ENCODE peak calls at places on chromosomes 6 and 20, in ten cellular contexts. U is cardiac muscle cell, A is heart left ventricle, T is colonic mucosa, N is endodermal cell, V is fibroblast of lung, O is H1, D is OCI-LY7, I is BE2C, R is mucosa of descending colon. Q is an unnamed sample.

GRCh38 chr20:48642105-48642880 is 185.5 kb downstream of the PREX1 start:
- DNase-seq in U (no peak), A (no peak), T (no peak), N (no peak), V (no peak), O (no peak), D (no peak), I (no peak), R (no peak), Q (no peak)

GRCh38 chr6:30884521-30885480 is 482 bp downstream of the DDR1 start:
- DNase-seq in U (peak; percentile 75), A (no peak), T (peak; percentile 66), N (peak; percentile 84), V (peak; percentile 40), O (no peak), D (peak; percentile 65), I (peak; percentile 43), R (peak; percentile 56), Q (peak; percentile 49)

GRCh38 chr20:46900068-46900467 is 5.4 kb downstream of the EYA2 start:
- DNase-seq in U (no peak), A (no peak), T (no peak), N (no peak), V (no peak), O (no peak), D (peak; percentile 83), I (no peak), R (no peak), Q (no peak)

GRCh38 chr6:37809144-37809543 is 10.4 kb upstream of the ZFAND3 start:
- DNase-seq in U (no peak), A (no peak), T (no peak), N (no peak), V (peak; percentile 38), O (no peak), D (no peak), I (peak; percentile 29), R (no peak), Q (no peak)

GRCh38 chr6:156719395-156719719 is 57.8 kb upstream of the ARID1B start:
- DNase-seq in U (no peak), A (no peak), T (peak; percentile 55), N (no peak), V (no peak), O (no peak), D (no peak), I (no peak), R (peak; percentile 66), Q (no peak)

GRCh38 chr6:149129401-149130077 is 188.0 kb upstream of the TAB2 start:
- DNase-seq in U (no peak), A (no peak), T (no peak), N (no peak), V (peak; percentile 75), O (no peak), D (no peak), I (no peak), R (no peak), Q (no peak)

GRCh38 chr6:32852844-32853540 is 512 bp downstream of the TAP1 start:
- DNase-seq in U (peak; percentile 45), A (peak; percentile 79), T (peak; percentile 45), N (no peak), V (peak; percentile 36), O (no peak), D (peak; percentile 56), I (no peak), R (peak; percentile 63), Q (peak; percentile 31)

GRCh38 chr6:122207794-122208193 is 191.7 kb upstream of the HSF2 start:
- DNase-seq in U (no peak), A (no peak), T (no peak), N (no peak), V (peak; percentile 56), O (no peak), D (no peak), I (no peak), R (no peak), Q (no peak)

GRCh38 chr20:11117808-11118528 is 444.2 kb upstream of the JAG1 start:
- DNase-seq in U (no peak), A (no peak), T (no peak), N (no peak), V (peak; percentile 95), O (no peak), D (no peak), I (no peak), R (no peak), Q (no peak)

GRCh38 chr20:57603120-57603519 is 17.1 kb downstream of the ZBP1 start:
- DNase-seq in U (no peak), A (no peak), T (no peak), N (no peak), V (no peak), O (no peak), D (no peak), I (no peak), R (no peak), Q (no peak)

GRCh38 chr20:43982886-43983285 is 68.2 kb downstream of the TOX2 start:
- DNase-seq in U (no peak), A (no peak), T (no peak), N (no peak), V (no peak), O (no peak), D (no peak), I (no peak), R (no peak), Q (no peak)

DNA sequence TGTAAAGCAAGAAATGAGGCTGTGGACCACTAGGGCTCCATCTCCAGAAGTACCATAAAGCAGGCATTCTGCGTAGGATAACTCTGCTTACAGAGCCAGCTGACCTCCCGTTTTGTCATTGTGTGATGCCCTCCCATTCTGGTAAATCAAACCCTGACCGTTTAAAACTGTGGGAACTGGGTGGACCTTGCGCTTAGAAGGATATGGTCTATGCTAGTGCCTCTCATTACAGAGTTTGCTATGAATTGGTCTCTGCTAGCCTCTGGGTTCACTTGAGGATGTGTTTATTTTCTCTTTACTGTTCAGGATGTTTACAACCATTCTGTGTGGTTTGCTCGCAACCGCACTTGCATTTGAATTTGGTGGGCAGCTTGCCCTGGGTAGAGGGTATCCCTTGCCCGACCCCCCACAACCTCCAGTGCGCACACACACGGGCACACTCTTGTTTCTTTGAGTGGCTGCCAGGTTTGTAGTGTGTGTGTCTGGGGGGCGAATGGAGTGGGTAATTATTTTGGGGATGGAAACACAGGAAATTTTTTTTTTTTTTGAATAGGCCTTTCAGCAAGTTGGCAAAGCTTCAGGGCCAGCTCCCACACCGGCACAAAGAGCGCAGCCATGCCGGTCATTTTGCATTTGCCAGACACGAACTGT is 198.3 kb downstream of the JARID2 start:
- DNase-seq in U (no peak), A (no peak), T (no peak), N (no peak), V (peak; percentile 33), O (no peak), D (no peak), I (peak; percentile 77), R (no peak), Q (no peak)
- H3K4me1 ChIP-seq in U (peaks cover 9% of the 10 kb centered on the region), A (peaks cover 13% of the 10 kb centered on the region), T (no peaks in the 10 kb centered on the region), N (peaks cover 48% of the 10 kb centered on the region), V (peaks cover 12% of the 10 kb centered on the region), O (peaks cover 42% of the 10 kb centered on the region), D (peaks cover 17% of the 10 kb centered on the region), I (peaks cover 51% of the 10 kb centered on the region), R (peaks cover 5% of the 10 kb centered on the region), Q (peaks cover 74% of the 10 kb centered on the region)

DNA sequence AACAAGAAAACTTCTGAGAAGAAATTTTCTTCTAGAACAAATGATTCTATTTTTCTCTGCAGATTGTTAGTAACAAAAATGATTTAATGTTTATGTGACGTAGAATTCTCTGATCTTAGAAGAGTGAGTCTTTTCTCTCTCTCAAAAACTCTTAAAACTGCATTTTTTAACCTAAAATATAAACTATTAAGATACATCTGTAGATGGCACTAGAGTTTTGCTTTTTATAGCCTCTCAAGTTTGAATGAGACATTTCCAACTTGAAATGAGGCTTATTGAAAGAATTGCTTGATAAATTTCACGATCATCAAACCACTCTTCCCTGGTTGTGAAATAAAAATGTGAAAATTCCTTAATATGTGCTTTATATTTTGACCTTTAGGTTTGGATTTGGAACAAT is 53.8 kb downstream of the PHF3 start:
- DNase-seq in U (no peak), A (no peak), T (no peak), N (no peak), V (no peak), O (no peak), D (no peak), I (no peak), R (no peak), Q (peak; percentile 5)
- TF ChIP-seq CTCF in U (no peak), A (no peak), T (no peak), N (no peak), V (peak; percentile 11), O (no peak), D (peak; percentile 63), I (no peak), R (no peak), Q (peak; percentile 18)

DNA sequence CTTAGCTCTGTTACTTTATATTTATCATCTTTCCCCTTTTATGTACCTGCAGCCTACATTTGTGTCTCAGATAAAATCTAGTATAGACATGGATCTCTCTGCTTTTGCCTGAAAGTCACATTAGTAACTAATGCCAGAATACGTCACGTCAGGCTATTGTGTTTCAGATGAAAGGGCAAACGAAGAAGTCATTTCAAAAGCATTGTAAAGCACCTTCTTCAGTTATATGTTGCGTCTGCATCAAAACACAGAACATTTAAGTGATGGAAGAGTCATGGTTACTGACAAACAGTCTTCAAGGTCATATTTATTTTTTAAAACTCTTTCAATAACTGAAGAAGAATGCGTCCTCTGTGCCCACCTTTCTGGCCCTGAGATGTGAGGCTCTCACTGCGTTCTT is 119.1 kb downstream of the SMOC2 start:
- DNase-seq in U (no peak), A (no peak), T (no peak), N (no peak), V (no peak), O (no peak), D (no peak), I (no peak), R (no peak), Q (no peak)
- H3K4me1 ChIP-seq in U (no peaks in the 10 kb centered on the region), A (no peaks in the 10 kb centered on the region), T (no peaks in the 10 kb centered on the region), N (no peaks in the 10 kb centered on the region), V (no peaks in the 10 kb centered on the region), O (peaks cover 6% of the 10 kb centered on the region), D (no peaks in the 10 kb centered on the region), I (no peaks in the 10 kb centered on the region), R (no peaks in the 10 kb centered on the region), Q (no peaks in the 10 kb centered on the region)

GRCh38 chr6:125300992-125301434 is 754 bp downstream of the HDDC2 start:
- DNase-seq in U (no peak), A (no peak), T (no peak), N (no peak), V (peak; percentile 47), O (no peak), D (no peak), I (no peak), R (no peak), Q (no peak)

GRCh38 chr6:125303512-125303854 is 1.7 kb upstream of the HDDC2 start:
- DNase-seq in U (no peak), A (no peak), T (no peak), N (no peak), V (no peak), O (no peak), D (peak; percentile 23), I (no peak), R (no peak), Q (no peak)

GRCh38 chr6:125302840-125303511 is 1.2 kb upstream of the HDDC2 start:
- DNase-seq in U (no peak), A (no peak), T (no peak), N (no peak), V (no peak), O (no peak), D (no peak), I (no peak), R (no peak), Q (no peak)

GRCh38 chr6:125299257-125299656 is 2.5 kb downstream of the HDDC2 start:
- DNase-seq in U (no peak), A (no peak), T (no peak), N (no peak), V (no peak), O (no peak), D (no peak), I (no peak), R (no peak), Q (no peak)

GRCh38 chr6:125301435-125302391 is at the start of gene HDDC2:
- DNase-seq in U (peak; percentile 88), A (peak; percentile 91), T (peak; percentile 70), N (peak; percentile 87), V (peak; percentile 81), O (no peak), D (peak; percentile 71), I (peak; percentile 70), R (peak; percentile 68), Q (peak; percentile 53)
- TF ChIP-seq CTCF in U (no peak), A (no peak), T (no peak), N (no peak), V (no peak), O (no peak), D (no peak), I (no peak), R (no peak), Q (no peak)

Q was measured in A673.